ENCODE peak calls at places on chromosomes 2 and 18, in four cellular contexts. N, F, S and O are unnamed samples.
A peak's percentile ranks its signal among the peaks of the same experiment; 100 is the strongest.

GRCh38 chr2:156672569-156673270 is 236.5 kb downstream of the GPD2 start:
- DNase-seq in S (no peak), F (no peak), N (no peak), O (no peak)

GRCh38 chr2:44833123-44834069 is 108.1 kb upstream of the SIX3 start:
- DNase-seq in S (no peak), N (no peak), F (peak; percentile 14), O (no peak)

GRCh38 chr18:8151176-8151575 is 458.1 kb upstream of the RAB12 start:
- DNase-seq in S (no peak), N (no peak), F (peak; percentile 24), O (no peak)

GRCh38 chr18:5979971-5980457 is 84.7 kb upstream of the TMEM200C start:
- DNase-seq in N (no peak), F (no peak), S (no peak), O (no peak)

GRCh38 chr18:48580066-48580465 is 41.2 kb downstream of the CTIF start:
- DNase-seq in N (no peak), F (no peak), S (no peak), O (no peak)

GRCh38 chr2:233464056-233464455 is 102.5 kb downstream of the USP40 start:
- DNase-seq in F (no peak), S (no peak), N (no peak), O (no peak)

GRCh38 chr18:312415-312814 is 44.6 kb upstream of the THOC1 start:
- DNase-seq in F (no peak), S (no peak), N (no peak), O (no peak)

GRCh38 chr2:238418196-238418998 is 8.3 kb upstream of the ASB1 start:
- DNase-seq in N (no peak), S (no peak), F (peak; percentile 42), O (no peak)

GRCh38 chr18:10755855-10756254 is 230.0 kb downstream of the NAPG start:
- DNase-seq in F (no peak), S (no peak), N (no peak), O (no peak)

GRCh38 chr2:36886664-36887063 is 79.7 kb downstream of the STRN start:
- DNase-seq in S (no peak), F (peak; percentile 13), N (no peak), O (no peak)

GRCh38 chr2:36892805-36893204 is 73.5 kb downstream of the STRN start:
- DNase-seq in S (no peak), F (no peak), N (no peak), O (no peak)

GRCh38 chr2:36885605-36886004 is 80.7 kb downstream of the STRN start:
- DNase-seq in S (no peak), F (no peak), N (no peak), O (no peak)

DNA sequence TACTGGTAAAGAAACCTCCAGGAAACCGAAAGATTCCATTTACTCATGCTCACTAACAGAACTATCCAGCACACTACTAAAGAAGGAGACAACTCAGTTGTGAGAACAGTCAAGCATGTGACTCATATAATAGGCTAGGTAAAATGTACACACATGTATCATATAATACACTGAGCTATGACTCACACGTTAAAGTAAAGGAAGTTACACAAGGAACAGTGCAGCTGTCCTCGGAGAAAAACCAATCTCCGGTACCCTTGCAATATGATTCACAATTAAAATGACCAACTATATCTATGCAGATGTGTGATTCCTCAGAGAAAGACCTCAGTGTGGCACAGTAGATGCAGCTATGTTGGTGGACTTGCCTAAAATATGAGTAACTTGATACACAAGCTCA is 76.6 kb downstream of the STRN start:
- DNase-seq in S (no peak), N (peak; percentile 94), F (peak; percentile 96), O (no peak)
- H3K27ac ChIP-seq in S (no peak overlapping the region), N (peak overlapping the region; percentile 65), F (peak overlapping the region; percentile 64), O (peak overlapping the region; percentile 0)

GRCh38 chr2:158509928-158510797 is 53.4 kb downstream of the PKP4 start:
- DNase-seq in N (no peak), S (no peak), F (peak; percentile 71), O (no peak)

GRCh38 chr2:158505448-158505934 is 48.7 kb downstream of the PKP4 start:
- DNase-seq in N (no peak), S (no peak), F (no peak), O (no peak)

GRCh38 chr2:158507679-158508078 is 50.9 kb downstream of the PKP4 start:
- DNase-seq in S (no peak), F (peak; percentile 48), N (no peak), O (no peak)

GRCh38 chr2:158504088-158504487 is 47.3 kb downstream of the PKP4 start:
- DNase-seq in S (no peak), N (no peak), F (no peak), O (no peak)

DNA sequence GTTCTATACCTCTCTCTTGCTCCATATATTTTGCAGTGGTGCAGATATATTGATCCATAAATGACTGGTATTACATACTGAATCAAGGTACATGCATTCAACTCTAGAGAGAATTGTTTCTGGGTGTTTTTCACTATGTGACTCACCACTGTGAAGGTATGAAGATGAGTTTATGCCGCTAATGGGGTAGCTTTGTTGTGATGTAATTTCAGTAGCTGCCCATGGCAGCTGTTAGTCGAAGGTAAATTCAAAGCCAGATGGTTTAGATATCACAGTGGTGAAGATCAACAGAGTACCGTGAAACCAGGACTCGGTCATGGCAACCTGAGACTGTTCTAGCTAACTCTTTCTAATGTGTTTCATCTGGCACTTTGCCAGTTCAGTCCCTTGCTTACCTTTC is 50.4 kb downstream of the PKP4 start:
- DNase-seq in F (peak; percentile 38), N (no peak), S (no peak), O (no peak)
- H3K27ac ChIP-seq in F (no peak overlapping the region), N (peak overlapping the region; percentile 7), S (no peak overlapping the region), O (no peak overlapping the region)

GRCh38 chr2:189660803-189661147 is 484 bp upstream of the ASNSD1 start:
- DNase-seq in N (no peak), S (no peak), F (no peak), O (no peak)
- H3K27ac ChIP-seq in N (no peak overlapping the region), S (no peak overlapping the region), F (no peak overlapping the region), O (no peak overlapping the region)

GRCh38 chr2:179264238-179265081 is at the start of gene SESTD1:
- DNase-seq in S (peak; percentile 38), F (peak; percentile 43), N (no peak), O (peak; percentile 66)

GRCh38 chr2:179261161-179261825 is 3.3 kb downstream of the SESTD1 start:
- DNase-seq in S (no peak), N (no peak), F (no peak), O (no peak)

GRCh38 chr2:179263460-179264237 is 983 bp downstream of the SESTD1 start:
- DNase-seq in N (no peak), S (peak; percentile 5), F (peak; percentile 57), O (peak; percentile 32)

GRCh38 chr2:179262077-179262660 is 2.5 kb downstream of the SESTD1 start:
- DNase-seq in F (no peak), N (no peak), S (no peak), O (no peak)

GRCh38 chr2:179263015-179263414 is 1.6 kb downstream of the SESTD1 start:
- DNase-seq in N (no peak), F (peak; percentile 47), S (no peak), O (no peak)
- H3K27ac ChIP-seq in N (no peak overlapping the region), F (peak overlapping the region; percentile 73), S (no peak overlapping the region), O (no peak overlapping the region)

GRCh38 chr18:28999711-29000110 is 822.8 kb upstream of the CDH2 start:
- DNase-seq in N (no peak), F (peak; percentile 81), S (no peak), O (no peak)
- H3K27ac ChIP-seq in N (no peak overlapping the region), F (no peak overlapping the region), S (no peak overlapping the region), O (no peak overlapping the region)

GRCh38 chr2:63855418-63856301 is 14.0 kb downstream of the UGP2 start:
- DNase-seq in S (peak; percentile 8), N (no peak), F (no peak), O (no peak)
- H3K27ac ChIP-seq in S (peak overlapping the region; percentile 78), N (no peak overlapping the region), F (no peak overlapping the region), O (no peak overlapping the region)